ENCODE peak calls at places on chromosomes 7 and 10, in nine cellular contexts. B is pancreas, E is A549, Y is left ventricle myocardium inferior, U is body of pancreas, S is sigmoid colon, G is Caco-2, Q is lung, X is mucosa of descending colon. V is an unnamed sample.
A peak's percentile ranks its signal among the peaks of the same experiment; 100 is the strongest.

GRCh38 chr10:29113251-29113945 is 175.5 kb upstream of the LYZL1 start:
- DNase-seq in B (no peak), E (no peak), Y (no peak), U (no peak), S (no peak), G (no peak), Q (no peak), X (no peak), V (no peak)

GRCh38 chr10:106566871-106567270 is 597.6 kb downstream of the SORCS1 start:
- DNase-seq in B (no peak), E (no peak), Y (no peak), U (no peak), S (no peak), G (no peak), Q (no peak), X (no peak), V (no peak)

GRCh38 chr7:138837627-138838026 is 39.6 kb upstream of the ATP6V0A4 start:
- DNase-seq in B (no peak), E (no peak), Y (peak; percentile 32), U (no peak), S (no peak), G (no peak), Q (peak; percentile 42), X (peak; percentile 2), V (no peak)

GRCh38 chr10:71714592-71714991 is 5.0 kb downstream of the C10orf105 start:
- DNase-seq in B (no peak), E (no peak), Y (no peak), U (no peak), S (no peak), G (no peak), Q (no peak), X (no peak), V (no peak)

GRCh38 chr7:16694806-16695205 is 48.8 kb downstream of the BZW2 start:
- DNase-seq in B (no peak), E (no peak), Y (no peak), U (no peak), S (no peak), G (no peak), Q (no peak), X (no peak), V (no peak)

GRCh38 chr7:368651-369475 is 78.9 kb downstream of the FOXL3 start:
- DNase-seq in B (no peak), E (no peak), Y (peak; percentile 6), U (peak; percentile 45), S (peak; percentile 51), G (peak; percentile 61), Q (no peak), X (no peak), V (no peak)

GRCh38 chr7:15015545-15016314 is 113.2 kb upstream of the DGKB start:
- DNase-seq in B (peak; percentile 62), E (peak; percentile 69), Y (no peak), U (peak; percentile 75), S (no peak), G (peak; percentile 55), Q (no peak), X (peak; percentile 38), V (peak; percentile 30)

GRCh38 chr10:46223064-46223480 is 63.7 kb upstream of the ANTXRL start:
- DNase-seq in B (no peak), E (peak; percentile 38), Y (no peak), U (no peak), S (no peak), G (peak; percentile 36), Q (no peak), X (no peak), V (no peak)

GRCh38 chr10:76177945-76178344 is 746.5 kb downstream of the LRMDA start:
- DNase-seq in B (no peak), E (no peak), Y (no peak), U (no peak), S (no peak), G (no peak), Q (no peak), X (no peak), V (no peak)

GRCh38 chr10:96367470-96367869 is 8.7 kb upstream of the OPALIN start:
- DNase-seq in B (no peak), E (no peak), Y (no peak), U (no peak), S (no peak), G (no peak), Q (no peak), X (no peak), V (no peak)

GRCh38 chr10:114479307-114479706 is 75.0 kb upstream of the AFAP1L2 start:
- DNase-seq in B (peak; percentile 17), E (no peak), Y (peak; percentile 44), U (peak; percentile 39), S (peak; percentile 70), G (no peak), Q (no peak), X (no peak), V (peak; percentile 70)

GRCh38 chr10:47090903-47091302 is 179.7 kb downstream of the PTPN20 start:
- DNase-seq in B (no peak), E (no peak), Y (no peak), U (no peak), S (no peak), G (no peak), Q (no peak), X (no peak), V (no peak)

GRCh38 chr10:16592327-16592854 is 70.7 kb upstream of the C1QL3 start:
- DNase-seq in B (no peak), E (no peak), Y (no peak), U (no peak), S (no peak), G (no peak), Q (no peak), X (no peak), V (no peak)

GRCh38 chr7:123770378-123770777 is 21.6 kb upstream of the WASL start:
- DNase-seq in B (no peak), E (peak; percentile 84), Y (no peak), U (no peak), S (no peak), G (no peak), Q (no peak), X (no peak), V (no peak)

GRCh38 chr10:81847675-81848074 is 27.3 kb upstream of the NRG3 start:
- DNase-seq in B (no peak), E (no peak), Y (no peak), U (no peak), S (no peak), G (no peak), Q (no peak), X (no peak), V (no peak)

GRCh38 chr7:81062747-81063146 is 143.9 kb upstream of the SEMA3C start:
- DNase-seq in B (no peak), E (no peak), Y (no peak), U (peak; percentile 24), S (no peak), G (no peak), Q (no peak), X (no peak), V (no peak)

GRCh38 chr10:82394122-82394521 is 519.1 kb downstream of the NRG3 start:
- DNase-seq in B (peak; percentile 42), E (no peak), Y (peak; percentile 15), U (peak; percentile 76), S (no peak), G (no peak), Q (no peak), X (no peak), V (no peak)

GRCh38 chr10:34526758-34527730 is 288.1 kb downstream of the PARD3 start:
- DNase-seq in B (no peak), E (peak; percentile 97), Y (no peak), U (no peak), S (no peak), G (no peak), Q (no peak), X (peak; percentile 15), V (no peak)

DNA sequence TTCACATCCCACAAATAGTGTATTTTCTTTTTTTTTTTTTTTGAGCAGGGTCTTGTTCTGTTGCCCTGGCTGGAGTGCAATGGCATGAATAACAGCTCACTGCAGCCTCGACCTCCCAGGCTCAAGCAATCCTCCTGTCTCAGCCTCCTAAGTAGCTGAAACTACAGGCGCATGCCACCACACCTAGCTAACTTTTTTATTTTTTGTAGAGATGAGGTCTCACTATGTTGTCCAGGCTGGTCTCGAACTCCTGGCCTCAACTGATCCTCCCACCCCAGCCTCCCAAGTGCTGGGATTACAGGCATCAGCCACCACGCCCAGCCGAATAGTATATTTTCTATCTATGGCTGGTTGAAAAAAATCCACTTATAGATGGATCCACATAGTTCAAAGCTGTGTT is 12.5 kb downstream of the EZH2 start:
- DNase-seq in B (no peak), E (no peak), Y (no peak), U (no peak), S (no peak), G (no peak), Q (no peak), X (no peak), V (no peak)
- H3K4me1 ChIP-seq in B (no peaks in the 10 kb centered on the region), E (no peaks in the 10 kb centered on the region), Y (no peaks in the 10 kb centered on the region), U (no peaks in the 10 kb centered on the region), S (no peaks in the 10 kb centered on the region), G (peaks cover 4% of the 10 kb centered on the region), Q (no peaks in the 10 kb centered on the region), X (no peaks in the 10 kb centered on the region), V (no peaks in the 10 kb centered on the region)

GRCh38 chr10:88086187-88086954 is 222.9 kb downstream of the PTEN start:
- DNase-seq in B (no peak), E (no peak), Y (no peak), U (no peak), S (no peak), G (no peak), Q (no peak), X (no peak), V (no peak)
- TF ChIP-seq CTCF in B (no peak), E (no peak), Y (no peak), U (no peak), S (no peak), G (no peak), Q (no peak), X (no peak), V (no peak)

GRCh38 chr7:45597286-45597984 is 23.3 kb downstream of the ADCY1 start:
- DNase-seq in B (peak; percentile 1), E (no peak), Y (no peak), U (no peak), S (no peak), G (no peak), Q (no peak), X (no peak), V (no peak)

GRCh38 chr7:45599851-45600706 is 25.9 kb downstream of the ADCY1 start:
- DNase-seq in B (peak; percentile 2), E (no peak), Y (no peak), U (peak; percentile 8), S (no peak), G (no peak), Q (peak; percentile 19), X (no peak), V (no peak)

GRCh38 chr7:45601094-45601493 is 26.9 kb downstream of the ADCY1 start:
- DNase-seq in B (peak; percentile 1), E (no peak), Y (no peak), U (peak; percentile 5), S (no peak), G (no peak), Q (no peak), X (no peak), V (no peak)

GRCh38 chr7:45596665-45597095 is 22.5 kb downstream of the ADCY1 start:
- DNase-seq in B (peak; percentile 5), E (no peak), Y (no peak), U (no peak), S (no peak), G (no peak), Q (peak; percentile 25), X (no peak), V (no peak)

GRCh38 chr7:45598697-45599520 is 24.7 kb downstream of the ADCY1 start:
- DNase-seq in B (peak; percentile 5), E (no peak), Y (no peak), U (no peak), S (no peak), G (no peak), Q (peak; percentile 16), X (no peak), V (no peak)
- H3K4me1 ChIP-seq in B (no peaks in the 10 kb centered on the region), E (no peaks in the 10 kb centered on the region), Y (peaks cover 12% of the 10 kb centered on the region), U (no peaks in the 10 kb centered on the region), S (no peaks in the 10 kb centered on the region), G (no peaks in the 10 kb centered on the region), Q (no peaks in the 10 kb centered on the region), X (no peaks in the 10 kb centered on the region), V (no peaks in the 10 kb centered on the region)

GRCh38 chr7:150378115-150378852 is 846 bp upstream of the ZNF775 start:
- DNase-seq in B (peak; percentile 65), E (peak; percentile 84), Y (peak; percentile 55), U (peak; percentile 75), S (peak; percentile 76), G (peak; percentile 91), Q (peak; percentile 54), X (peak; percentile 83), V (peak; percentile 69)
- TF ChIP-seq CTCF in B (no peak), E (peak; percentile 29), Y (peak; percentile 13), U (no peak), S (no peak), G (no peak), Q (no peak), X (no peak), V (no peak)

V was measured in gastrocnemius medialis.